ENCODE peak calls at places on chromosomes 6 and 20, in ten cellular contexts. W, X, C, U, T, N, A, B, Q and O are unnamed samples.

GRCh38 chr6:74197310-74197709 is 501.3 kb downstream of the CD109 start:
- DNase-seq in Q (no peak), T (no peak), X (no peak), W (no peak), U (no peak), A (no peak), N (no peak), C (no peak), B (no peak), O (no peak)

GRCh38 chr20:43536817-43537440 is 21.9 kb upstream of the SGK2 start:
- DNase-seq in A (no peak), W (no peak), B (peak), N (no peak), C (no peak), U (peak), Q (no peak), T (peak), X (no peak), O (peak)

GRCh38 chr6:17867880-17868279 is 119.6 kb downstream of the KIF13A start:
- DNase-seq in U (no peak), T (peak), Q (no peak), B (peak), A (no peak), C (peak), W (peak), N (no peak), X (peak), O (peak)

GRCh38 chr6:111874030-111874425 is 776 bp upstream of the FYN start:
- DNase-seq in W (no peak), T (peak), Q (no peak), N (peak), A (peak), X (no peak), C (no peak), B (peak), U (no peak), O (peak)

GRCh38 chr20:37907677-37908397 is 4.9 kb downstream of the VSTM2L start:
- DNase-seq in N (no peak), X (no peak), Q (no peak), W (no peak), U (no peak), B (peak), T (peak), C (no peak), A (no peak), O (peak)

GRCh38 chr6:50185006-50185405 is 135.3 kb upstream of the DEFB112 start:
- DNase-seq in X (no peak), N (no peak), T (no peak), Q (no peak), U (no peak), C (no peak), A (no peak), B (peak), W (no peak), O (no peak)

GRCh38 chr20:4702562-4703280 is 19.0 kb upstream of the PRND start:
- DNase-seq in U (peak), N (no peak), T (no peak), C (no peak), A (no peak), X (no peak), Q (no peak), W (no peak), B (no peak), O (peak)

GRCh38 chr6:89118931-89119330 is 1.1 kb upstream of the SRSF12 start:
- DNase-seq in X (peak), W (peak), B (no peak), T (no peak), Q (no peak), U (no peak), N (no peak), A (no peak), C (no peak), O (peak)

GRCh38 chr6:22788038-22788437 is 218.7 kb downstream of the HDGFL1 start:
- DNase-seq in Q (no peak), A (no peak), T (no peak), C (no peak), W (no peak), B (no peak), U (no peak), X (no peak), N (no peak), O (no peak)

GRCh38 chr6:57224769-57225515 is 2.8 kb upstream of the RAB23 start:
- DNase-seq in Q (no peak), W (no peak), T (peak), A (no peak), C (no peak), B (peak), X (no peak), N (no peak), U (no peak), O (peak)

GRCh38 chr6:127980996-127981395 is 80.1 kb upstream of the THEMIS start:
- DNase-seq in X (no peak), N (no peak), A (no peak), B (no peak), U (no peak), T (no peak), W (no peak), C (peak), Q (no peak), O (no peak)

GRCh38 chr6:46993846-46994245 is 48.3 kb downstream of the ADGRF1 start:
- DNase-seq in N (no peak), T (peak), U (no peak), X (no peak), C (no peak), Q (no peak), W (no peak), B (peak), A (no peak), O (peak)

GRCh38 chr6:149716584-149716983 is 1.3 kb downstream of the LATS1 start:
- DNase-seq in W (no peak), X (no peak), N (no peak), T (peak), C (no peak), U (no peak), B (peak), Q (no peak), A (no peak), O (peak)

GRCh38 chr6:13229205-13230085 is 98.9 kb downstream of the TBC1D7 start:
- DNase-seq in N (no peak), X (no peak), T (no peak), U (no peak), Q (no peak), W (no peak), B (peak), A (no peak), C (no peak), O (no peak)

GRCh38 chr6:108653864-108654402 is 93.2 kb downstream of the FOXO3 start:
- DNase-seq in A (no peak), T (peak), X (peak), C (no peak), B (peak), U (no peak), Q (no peak), N (no peak), W (no peak), O (peak)

GRCh38 chr6:51553246-51554015 is 534.0 kb downstream of the PKHD1 start:
- DNase-seq in T (no peak), B (no peak), X (no peak), N (no peak), W (no peak), A (no peak), Q (no peak), U (no peak), C (no peak), O (no peak)

GRCh38 chr6:49325901-49326300 is 137.2 kb downstream of the MMUT start:
- DNase-seq in B (no peak), Q (no peak), C (no peak), A (no peak), N (no peak), T (peak), U (no peak), X (no peak), W (no peak), O (peak)

GRCh38 chr6:118509009-118509617 is 39.0 kb upstream of the PLN start:
- DNase-seq in W (peak), C (peak), X (no peak), B (peak), N (no peak), A (no peak), Q (no peak), U (no peak), T (peak), O (peak)

GRCh38 chr20:35093245-35093884 is 758 bp upstream of the TRPC4AP start:
- DNase-seq in U (no peak), W (no peak), Q (no peak), B (peak), T (peak), A (no peak), N (no peak), X (no peak), C (no peak), O (peak)

GRCh38 chr6:137547601-137548000 is 53.4 kb upstream of the OLIG3 start:
- DNase-seq in C (no peak), X (no peak), B (no peak), A (no peak), T (no peak), N (no peak), U (no peak), W (no peak), Q (no peak), O (no peak)

GRCh38 chr6:156833755-156834154 is 56.6 kb downstream of the ARID1B start:
- DNase-seq in W (no peak), A (no peak), N (no peak), B (no peak), C (no peak), U (no peak), Q (no peak), T (no peak), X (no peak), O (no peak)

GRCh38 chr6:144190593-144190992 is 40.3 kb downstream of the STX11 start:
- DNase-seq in Q (no peak), X (peak), B (peak), U (no peak), N (no peak), T (peak), C (no peak), W (no peak), A (no peak), O (peak)

GRCh38 chr20:50315811-50316551 is 125.4 kb downstream of the CEBPB start:
- DNase-seq in A (no peak), B (no peak), N (no peak), W (no peak), Q (no peak), C (no peak), U (peak), T (no peak), X (no peak), O (no peak)